ENCODE peak calls at places on chromosomes 7 and 10, in ten cellular contexts. T is effector CD8-positive, alpha-beta T cell; N is fibroblast of villous mesenchyme; E is SJSA1; H is pancreas; V is NCI-H2081; M is dermis microvascular lymphatic vessel endothelial cell; X is left lobe of liver; I is mesendoderm; D is activated naive CD4-positive, alpha-beta T cell treated with anti-CD3 and anti-CD28 coated beads, Interleukin-2, amount 10 ng/mL, durations not matched to agents 7 days and 5 days. B is an unnamed sample.

GRCh38 chr7:107857541-107857912 is 33.5 kb upstream of the DLD start:
- DNase-seq in X (no peak), D (no peak), E (no peak), M (peak), V (no peak), T (no peak), H (no peak), I (no peak), N (peak), B (no peak)

GRCh38 chr7:6307762-6308161 is 35.3 kb upstream of the CYTH3 start:
- DNase-seq in N (no peak), V (no peak), D (no peak), T (no peak), X (no peak), I (no peak), M (no peak), E (peak), H (no peak), B (no peak)

GRCh38 chr10:74930962-74931361 is 104.6 kb downstream of the KAT6B start:
- DNase-seq in H (no peak), N (no peak), D (no peak), X (no peak), I (no peak), V (no peak), M (no peak), E (no peak), T (no peak), B (peak)

GRCh38 chr7:85464042-85464651 is 277.3 kb upstream of the SEMA3D start:
- DNase-seq in E (no peak), M (no peak), H (no peak), N (no peak), D (no peak), V (peak), T (no peak), X (no peak), I (no peak), B (no peak)

GRCh38 chr10:97321032-97321806 is 2.1 kb downstream of the FRAT1 start:
- DNase-seq in T (no peak), M (no peak), N (no peak), X (peak), H (peak), I (peak), D (peak), V (no peak), E (no peak), B (peak)

GRCh38 chr10:131477457-131478205 is 166.1 kb upstream of the TCERG1L start:
- DNase-seq in T (no peak), H (no peak), E (no peak), D (no peak), X (peak), V (no peak), N (no peak), I (peak), M (no peak), B (peak)

GRCh38 chr10:13916384-13916947 is 329.7 kb downstream of the PRPF18 start:
- DNase-seq in T (no peak), V (no peak), M (no peak), N (no peak), H (no peak), X (no peak), D (no peak), I (no peak), E (peak), B (no peak)

GRCh38 chr7:37915438-37915837 is 1.2 kb downstream of the SFRP4 start:
- DNase-seq in H (no peak), N (no peak), V (peak), I (no peak), D (no peak), T (no peak), M (no peak), X (no peak), E (no peak), B (no peak)

GRCh38 chr7:19508124-19508523 is 200.7 kb downstream of the POLR1F start:
- DNase-seq in M (no peak), V (peak), E (no peak), H (no peak), D (no peak), N (no peak), T (no peak), X (no peak), I (no peak), B (no peak)

GRCh38 chr7:14691597-14692203 is 210.9 kb downstream of the DGKB start:
- DNase-seq in H (peak), V (peak), I (peak), E (peak), N (peak), D (peak), X (peak), M (peak), T (peak), B (peak)

GRCh38 chr10:101441539-101442455 is 87.8 kb downstream of the BTRC start:
- DNase-seq in I (peak), H (no peak), D (peak), V (peak), T (no peak), N (peak), X (no peak), M (peak), E (peak), B (peak)

GRCh38 chr10:28533571-28534304 is 820 bp downstream of the WAC start:
- DNase-seq in X (peak), T (peak), M (peak), H (peak), N (peak), D (peak), E (peak), V (peak), I (peak), B (peak)

GRCh38 chr10:978826-979421 is 9.3 kb upstream of the GTPBP4 start:
- DNase-seq in N (no peak), D (no peak), I (no peak), X (no peak), E (no peak), T (no peak), V (no peak), M (no peak), H (no peak), B (no peak)

GRCh38 chr10:117616179-117616578 is 73.6 kb downstream of the EMX2 start:
- DNase-seq in M (no peak), I (no peak), D (no peak), T (no peak), E (no peak), H (no peak), X (no peak), V (no peak), N (no peak), B (no peak)

GRCh38 chr7:151012921-151013347 is 11.4 kb downstream of the ATG9B start:
- DNase-seq in D (no peak), T (no peak), N (no peak), X (no peak), V (peak), E (peak), I (peak), H (no peak), M (no peak), B (peak)

GRCh38 chr10:50216894-50217293 is 34.4 kb downstream of the ASAH2 start:
- DNase-seq in D (no peak), N (no peak), T (no peak), X (no peak), I (peak), M (peak), H (no peak), E (no peak), V (peak), B (no peak)

GRCh38 chr7:518630-519428 is 817 bp downstream of the PDGFA start:
- DNase-seq in H (peak), X (peak), I (peak), D (peak), T (no peak), E (peak), M (peak), V (peak), N (peak), B (peak)

GRCh38 chr7:155882596-155882995 is 70.3 kb upstream of the SHH start:
- DNase-seq in N (peak), H (no peak), D (no peak), T (no peak), E (no peak), V (no peak), M (no peak), X (no peak), I (no peak), B (no peak)

GRCh38 chr7:142519077-142519789 is 230.0 kb upstream of the PRSS1 start:
- DNase-seq in E (no peak), H (no peak), X (no peak), M (no peak), V (no peak), D (no peak), T (no peak), I (peak), N (no peak), B (no peak)

GRCh38 chr10:10589540-10589939 is 428.1 kb upstream of the CELF2 start:
- DNase-seq in H (no peak), D (no peak), T (no peak), N (peak), V (no peak), E (no peak), I (peak), M (no peak), X (no peak), B (no peak)

GRCh38 chr10:120490288-120490687 is 33.3 kb downstream of the PLPP4 start:
- DNase-seq in T (no peak), E (no peak), V (no peak), D (no peak), X (no peak), N (no peak), H (no peak), M (no peak), I (peak), B (no peak)

GRCh38 chr10:71927669-71928592 is 36.3 kb upstream of the CHST3 start:
- DNase-seq in E (peak), H (no peak), M (no peak), X (no peak), I (no peak), T (no peak), V (no peak), N (peak), D (no peak), B (no peak)

GRCh38 chr7:116530107-116530820 is 5.4 kb downstream of the CAV1 start:
- DNase-seq in N (no peak), D (no peak), T (no peak), X (no peak), I (no peak), E (no peak), H (no peak), M (no peak), V (no peak), B (no peak)

GRCh38 chr7:55019329-55019690 is 493 bp downstream of the EGFR start:
- DNase-seq in N (peak), M (no peak), I (peak), X (peak), T (no peak), E (peak), D (no peak), V (no peak), H (peak), B (peak)